ENCODE peak calls at places on chromosomes 3 and 15, in ten cellular contexts. One of them, this sample, is unnamed.

GRCh38 chr3:39812537-39812936 is 3.1 kb downstream of the MYRIP start:
- DNase-seq in bronchial epithelial cell: peak; percentile 18
- DNase-seq in cardiac fibroblast: peak; percentile 15
- DNase-seq in neural progenitor cell: peak; percentile 43
- DNase-seq in transverse colon: peak; percentile 36
- DNase-seq in mucosa of descending colon: peak; percentile 50
- DNase-seq in adrenal gland: no peak
- DNase-seq in left ventricle myocardium inferior: no peak
- DNase-seq in brain microvascular endothelial cell: no peak
- DNase-seq in AG10803: no peak
- DNase-seq in this sample: no peak

GRCh38 chr15:35880896-35881295 is 334.9 kb upstream of the DPH6 start:
- DNase-seq in bronchial epithelial cell: peak; percentile 97
- DNase-seq in cardiac fibroblast: no peak
- DNase-seq in neural progenitor cell: no peak
- DNase-seq in transverse colon: no peak
- DNase-seq in mucosa of descending colon: no peak
- DNase-seq in adrenal gland: no peak
- DNase-seq in left ventricle myocardium inferior: no peak
- DNase-seq in brain microvascular endothelial cell: no peak
- DNase-seq in AG10803: no peak
- DNase-seq in this sample: no peak

GRCh38 chr3:64355473-64355872 is 130.2 kb upstream of the PRICKLE2 start:
- DNase-seq in bronchial epithelial cell: peak; percentile 62
- DNase-seq in cardiac fibroblast: peak; percentile 57
- DNase-seq in neural progenitor cell: peak; percentile 19
- DNase-seq in transverse colon: no peak
- DNase-seq in mucosa of descending colon: no peak
- DNase-seq in adrenal gland: peak; percentile 53
- DNase-seq in left ventricle myocardium inferior: no peak
- DNase-seq in brain microvascular endothelial cell: peak; percentile 70
- DNase-seq in AG10803: peak; percentile 37
- DNase-seq in this sample: peak; percentile 74

GRCh38 chr3:196631655-196632032 is 7.8 kb upstream of the NRROS start:
- DNase-seq in bronchial epithelial cell: no peak
- DNase-seq in cardiac fibroblast: no peak
- DNase-seq in neural progenitor cell: no peak
- DNase-seq in transverse colon: no peak
- DNase-seq in mucosa of descending colon: no peak
- DNase-seq in adrenal gland: no peak
- DNase-seq in left ventricle myocardium inferior: no peak
- DNase-seq in brain microvascular endothelial cell: no peak
- DNase-seq in AG10803: no peak
- DNase-seq in this sample: no peak

GRCh38 chr3:16240229-16241023 is 24.3 kb downstream of the DPH3 start:
- DNase-seq in bronchial epithelial cell: peak; percentile 87
- DNase-seq in cardiac fibroblast: peak; percentile 86
- DNase-seq in neural progenitor cell: no peak
- DNase-seq in transverse colon: no peak
- DNase-seq in mucosa of descending colon: no peak
- DNase-seq in adrenal gland: peak; percentile 48
- DNase-seq in left ventricle myocardium inferior: no peak
- DNase-seq in brain microvascular endothelial cell: peak; percentile 46
- DNase-seq in AG10803: peak; percentile 75
- DNase-seq in this sample: peak; percentile 87

GRCh38 chr15:31605467-31605931 is 278.9 kb downstream of the KLF13 start:
- DNase-seq in bronchial epithelial cell: peak; percentile 36
- DNase-seq in cardiac fibroblast: peak; percentile 13
- DNase-seq in neural progenitor cell: peak; percentile 50
- DNase-seq in transverse colon: no peak
- DNase-seq in mucosa of descending colon: no peak
- DNase-seq in adrenal gland: no peak
- DNase-seq in left ventricle myocardium inferior: no peak
- DNase-seq in brain microvascular endothelial cell: peak; percentile 11
- DNase-seq in AG10803: peak; percentile 50
- DNase-seq in this sample: peak; percentile 49

GRCh38 chr3:194849166-194849875 is 163.6 kb downstream of the FAM43A start:
- DNase-seq in bronchial epithelial cell: no peak
- DNase-seq in cardiac fibroblast: no peak
- DNase-seq in neural progenitor cell: no peak
- DNase-seq in transverse colon: no peak
- DNase-seq in mucosa of descending colon: no peak
- DNase-seq in adrenal gland: no peak
- DNase-seq in left ventricle myocardium inferior: no peak
- DNase-seq in brain microvascular endothelial cell: no peak
- DNase-seq in AG10803: no peak
- DNase-seq in this sample: no peak

GRCh38 chr3:42118762-42119361 is 27.7 kb downstream of the TRAK1 start:
- DNase-seq in bronchial epithelial cell: peak; percentile 64
- DNase-seq in cardiac fibroblast: peak; percentile 31
- DNase-seq in neural progenitor cell: peak; percentile 43
- DNase-seq in transverse colon: peak; percentile 42
- DNase-seq in mucosa of descending colon: no peak
- DNase-seq in adrenal gland: no peak
- DNase-seq in left ventricle myocardium inferior: no peak
- DNase-seq in brain microvascular endothelial cell: peak; percentile 52
- DNase-seq in AG10803: no peak
- DNase-seq in this sample: no peak

GRCh38 chr15:93987068-93987467 is 244.3 kb upstream of the MCTP2 start:
- DNase-seq in bronchial epithelial cell: no peak
- DNase-seq in cardiac fibroblast: no peak
- DNase-seq in neural progenitor cell: no peak
- DNase-seq in transverse colon: no peak
- DNase-seq in mucosa of descending colon: no peak
- DNase-seq in adrenal gland: no peak
- DNase-seq in left ventricle myocardium inferior: no peak
- DNase-seq in brain microvascular endothelial cell: no peak
- DNase-seq in AG10803: no peak
- DNase-seq in this sample: no peak

GRCh38 chr15:42728562-42728961 is 8.4 kb downstream of the CDAN1 start:
- DNase-seq in bronchial epithelial cell: no peak
- DNase-seq in cardiac fibroblast: no peak
- DNase-seq in neural progenitor cell: no peak
- DNase-seq in transverse colon: no peak
- DNase-seq in mucosa of descending colon: no peak
- DNase-seq in adrenal gland: no peak
- DNase-seq in left ventricle myocardium inferior: no peak
- DNase-seq in brain microvascular endothelial cell: no peak
- DNase-seq in AG10803: no peak
- DNase-seq in this sample: no peak

GRCh38 chr3:83435173-83435572 is 1523.6 kb upstream of the CADM2 start:
- DNase-seq in bronchial epithelial cell: no peak
- DNase-seq in cardiac fibroblast: no peak
- DNase-seq in neural progenitor cell: peak; percentile 17
- DNase-seq in transverse colon: no peak
- DNase-seq in mucosa of descending colon: no peak
- DNase-seq in adrenal gland: no peak
- DNase-seq in left ventricle myocardium inferior: no peak
- DNase-seq in brain microvascular endothelial cell: no peak
- DNase-seq in AG10803: no peak
- DNase-seq in this sample: no peak

GRCh38 chr3:136444581-136444980 is 194.4 kb downstream of the PCCB start:
- DNase-seq in bronchial epithelial cell: no peak
- DNase-seq in cardiac fibroblast: peak; percentile 34
- DNase-seq in neural progenitor cell: no peak
- DNase-seq in transverse colon: no peak
- DNase-seq in mucosa of descending colon: no peak
- DNase-seq in adrenal gland: no peak
- DNase-seq in left ventricle myocardium inferior: no peak
- DNase-seq in brain microvascular endothelial cell: no peak
- DNase-seq in AG10803: peak; percentile 9
- DNase-seq in this sample: no peak

GRCh38 chr15:70521576-70522322 is 241.6 kb downstream of the UACA start:
- DNase-seq in bronchial epithelial cell: no peak
- DNase-seq in cardiac fibroblast: no peak
- DNase-seq in neural progenitor cell: no peak
- DNase-seq in transverse colon: no peak
- DNase-seq in mucosa of descending colon: no peak
- DNase-seq in adrenal gland: no peak
- DNase-seq in left ventricle myocardium inferior: no peak
- DNase-seq in brain microvascular endothelial cell: no peak
- DNase-seq in AG10803: no peak
- DNase-seq in this sample: no peak

GRCh38 chr15:71806452-71806931 is 3.9 kb upstream of the NR2E3 start:
- DNase-seq in bronchial epithelial cell: peak; percentile 41
- DNase-seq in cardiac fibroblast: peak; percentile 63
- DNase-seq in neural progenitor cell: peak; percentile 67
- DNase-seq in transverse colon: no peak
- DNase-seq in mucosa of descending colon: no peak
- DNase-seq in adrenal gland: peak; percentile 73
- DNase-seq in left ventricle myocardium inferior: no peak
- DNase-seq in brain microvascular endothelial cell: peak; percentile 69
- DNase-seq in AG10803: peak; percentile 12
- DNase-seq in this sample: peak; percentile 42

GRCh38 chr15:72758195-72758594 is 25.4 kb downstream of the ADPGK start:
- DNase-seq in bronchial epithelial cell: peak; percentile 71
- DNase-seq in cardiac fibroblast: peak; percentile 93
- DNase-seq in neural progenitor cell: no peak
- DNase-seq in transverse colon: no peak
- DNase-seq in mucosa of descending colon: no peak
- DNase-seq in adrenal gland: no peak
- DNase-seq in left ventricle myocardium inferior: no peak
- DNase-seq in brain microvascular endothelial cell: peak; percentile 91
- DNase-seq in AG10803: peak; percentile 94
- DNase-seq in this sample: peak; percentile 84

GRCh38 chr3:186882125-186882524 is 39.6 kb downstream of the ADIPOQ start:
- DNase-seq in bronchial epithelial cell: no peak
- DNase-seq in cardiac fibroblast: no peak
- DNase-seq in neural progenitor cell: no peak
- DNase-seq in transverse colon: no peak
- DNase-seq in mucosa of descending colon: no peak
- DNase-seq in adrenal gland: no peak
- DNase-seq in left ventricle myocardium inferior: no peak
- DNase-seq in brain microvascular endothelial cell: no peak
- DNase-seq in AG10803: no peak
- DNase-seq in this sample: no peak

GRCh38 chr15:74319596-74320357 is 47.7 kb downstream of the CYP11A1 start:
- DNase-seq in bronchial epithelial cell: no peak
- DNase-seq in cardiac fibroblast: peak; percentile 26
- DNase-seq in neural progenitor cell: peak; percentile 80
- DNase-seq in transverse colon: no peak
- DNase-seq in mucosa of descending colon: no peak
- DNase-seq in adrenal gland: no peak
- DNase-seq in left ventricle myocardium inferior: peak; percentile 48
- DNase-seq in brain microvascular endothelial cell: no peak
- DNase-seq in AG10803: no peak
- DNase-seq in this sample: no peak

GRCh38 chr3:120689395-120689794 is 7.4 kb upstream of the HGD start:
- DNase-seq in bronchial epithelial cell: no peak
- DNase-seq in cardiac fibroblast: no peak
- DNase-seq in neural progenitor cell: no peak
- DNase-seq in transverse colon: no peak
- DNase-seq in mucosa of descending colon: no peak
- DNase-seq in adrenal gland: no peak
- DNase-seq in left ventricle myocardium inferior: no peak
- DNase-seq in brain microvascular endothelial cell: no peak
- DNase-seq in AG10803: no peak
- DNase-seq in this sample: no peak

GRCh38 chr3:120684896-120685295 is 2.9 kb upstream of the HGD start:
- DNase-seq in bronchial epithelial cell: no peak
- DNase-seq in cardiac fibroblast: peak; percentile 37
- DNase-seq in neural progenitor cell: no peak
- DNase-seq in transverse colon: no peak
- DNase-seq in mucosa of descending colon: no peak
- DNase-seq in adrenal gland: no peak
- DNase-seq in left ventricle myocardium inferior: no peak
- DNase-seq in brain microvascular endothelial cell: no peak
- DNase-seq in AG10803: no peak
- DNase-seq in this sample: no peak

GRCh38 chr3:120683671-120684301 is 1.7 kb upstream of the HGD start:
- DNase-seq in bronchial epithelial cell: no peak
- DNase-seq in cardiac fibroblast: no peak
- DNase-seq in neural progenitor cell: no peak
- DNase-seq in transverse colon: no peak
- DNase-seq in mucosa of descending colon: no peak
- DNase-seq in adrenal gland: no peak
- DNase-seq in left ventricle myocardium inferior: no peak
- DNase-seq in brain microvascular endothelial cell: no peak
- DNase-seq in AG10803: no peak
- DNase-seq in this sample: no peak

GRCh38 chr3:120685411-120685810 is 3.4 kb upstream of the HGD start:
- DNase-seq in bronchial epithelial cell: no peak
- DNase-seq in cardiac fibroblast: no peak
- DNase-seq in neural progenitor cell: no peak
- DNase-seq in transverse colon: no peak
- DNase-seq in mucosa of descending colon: no peak
- DNase-seq in adrenal gland: no peak
- DNase-seq in left ventricle myocardium inferior: no peak
- DNase-seq in brain microvascular endothelial cell: no peak
- DNase-seq in AG10803: no peak
- DNase-seq in this sample: no peak

GRCh38 chr3:120688121-120688520 is 6.1 kb upstream of the HGD start:
- DNase-seq in bronchial epithelial cell: no peak
- DNase-seq in cardiac fibroblast: peak; percentile 24
- DNase-seq in neural progenitor cell: no peak
- DNase-seq in transverse colon: no peak
- DNase-seq in mucosa of descending colon: no peak
- DNase-seq in adrenal gland: no peak
- DNase-seq in left ventricle myocardium inferior: no peak
- DNase-seq in brain microvascular endothelial cell: peak; percentile 17
- DNase-seq in AG10803: peak; percentile 84
- DNase-seq in this sample: peak; percentile 39
- TF ChIP-seq CTCF in bronchial epithelial cell: no peak
- TF ChIP-seq CTCF in cardiac fibroblast: no peak
- TF ChIP-seq CTCF in neural progenitor cell: no peak
- TF ChIP-seq CTCF in transverse colon: no peak
- TF ChIP-seq CTCF in mucosa of descending colon: no peak
- TF ChIP-seq CTCF in adrenal gland: no peak
- TF ChIP-seq CTCF in left ventricle myocardium inferior: no peak
- TF ChIP-seq CTCF in brain microvascular endothelial cell: no peak
- TF ChIP-seq CTCF in AG10803: no peak
- TF ChIP-seq CTCF in this sample: no peak

GRCh38 chr3:149968216-149968615 is 2.5 kb downstream of the PFN2 start:
- DNase-seq in bronchial epithelial cell: peak; percentile 54
- DNase-seq in cardiac fibroblast: no peak
- DNase-seq in neural progenitor cell: peak; percentile 53
- DNase-seq in transverse colon: no peak
- DNase-seq in mucosa of descending colon: no peak
- DNase-seq in adrenal gland: no peak
- DNase-seq in left ventricle myocardium inferior: no peak
- DNase-seq in brain microvascular endothelial cell: peak; percentile 22
- DNase-seq in AG10803: no peak
- DNase-seq in this sample: no peak
- H3K4me3 ChIP-seq in bronchial epithelial cell: no peak overlapping the region
- H3K4me3 ChIP-seq in cardiac fibroblast: peak overlapping the region; percentile 18
- H3K4me3 ChIP-seq in neural progenitor cell: peak overlapping the region; percentile 93
- H3K4me3 ChIP-seq in transverse colon: no peak overlapping the region
- H3K4me3 ChIP-seq in mucosa of descending colon: no peak overlapping the region
- H3K4me3 ChIP-seq in adrenal gland: no peak overlapping the region
- H3K4me3 ChIP-seq in left ventricle myocardium inferior: peak overlapping the region; percentile 95
- H3K4me3 ChIP-seq in brain microvascular endothelial cell: peak overlapping the region; percentile 76
- H3K4me3 ChIP-seq in AG10803: peak overlapping the region; percentile 73
- H3K4me3 ChIP-seq in this sample: peak overlapping the region; percentile 88

GRCh38 chr3:46162975-46163550 is 45.0 kb downstream of the CCR1 start:
- DNase-seq in bronchial epithelial cell: peak; percentile 86
- DNase-seq in cardiac fibroblast: no peak
- DNase-seq in neural progenitor cell: no peak
- DNase-seq in transverse colon: no peak
- DNase-seq in mucosa of descending colon: no peak
- DNase-seq in adrenal gland: no peak
- DNase-seq in left ventricle myocardium inferior: no peak
- DNase-seq in brain microvascular endothelial cell: no peak
- DNase-seq in AG10803: no peak
- DNase-seq in this sample: peak; percentile 9
- TF ChIP-seq CTCF in bronchial epithelial cell: peak; percentile 23
- TF ChIP-seq CTCF in cardiac fibroblast: peak; percentile 18
- TF ChIP-seq CTCF in neural progenitor cell: peak; percentile 21
- TF ChIP-seq CTCF in transverse colon: no peak
- TF ChIP-seq CTCF in mucosa of descending colon: no peak
- TF ChIP-seq CTCF in adrenal gland: no peak
- TF ChIP-seq CTCF in left ventricle myocardium inferior: no peak
- TF ChIP-seq CTCF in brain microvascular endothelial cell: peak; percentile 32
- TF ChIP-seq CTCF in AG10803: no peak
- TF ChIP-seq CTCF in this sample: peak; percentile 29

GRCh38 chr15:22949074-22949547 is 31.1 kb downstream of the CYFIP1 start:
- DNase-seq in bronchial epithelial cell: no peak
- DNase-seq in cardiac fibroblast: peak; percentile 87
- DNase-seq in neural progenitor cell: peak; percentile 83
- DNase-seq in transverse colon: peak; percentile 33
- DNase-seq in mucosa of descending colon: peak; percentile 61
- DNase-seq in adrenal gland: no peak
- DNase-seq in left ventricle myocardium inferior: peak; percentile 83
- DNase-seq in brain microvascular endothelial cell: peak; percentile 45
- DNase-seq in AG10803: peak; percentile 65
- DNase-seq in this sample: peak; percentile 77
- H3K4me3 ChIP-seq in bronchial epithelial cell: no peak overlapping the region
- H3K4me3 ChIP-seq in cardiac fibroblast: peak overlapping the region; percentile 2
- H3K4me3 ChIP-seq in neural progenitor cell: no peak overlapping the region
- H3K4me3 ChIP-seq in transverse colon: no peak overlapping the region
- H3K4me3 ChIP-seq in mucosa of descending colon: no peak overlapping the region
- H3K4me3 ChIP-seq in adrenal gland: no peak overlapping the region
- H3K4me3 ChIP-seq in left ventricle myocardium inferior: peak overlapping the region; percentile 52
- H3K4me3 ChIP-seq in brain microvascular endothelial cell: peak overlapping the region; percentile 17
- H3K4me3 ChIP-seq in AG10803: peak overlapping the region; percentile 31
- H3K4me3 ChIP-seq in this sample: peak overlapping the region; percentile 38

This sample was measured in fibroblast of villous mesenchyme.